ENCODE peak calls at places on chromosome 10, in five cellular contexts. Z is neuronal stem cell, F is H9, O is IMR-90, J is mesendoderm. U is an unnamed sample.

GRCh38 chr10:113961261-113961938 is 82.3 kb upstream of the ADRB1 start:
- DNase-seq in J (peak; percentile 28), O (no peak), F (no peak), Z (no peak), U (no peak)

GRCh38 chr10:46520941-46521340 is 35.5 kb downstream of the GPRIN2 start:
- DNase-seq in F (no peak), O (peak; percentile 62), Z (no peak), J (no peak), U (no peak)

GRCh38 chr10:49005270-49005669 is 65.6 kb upstream of the LRRC18 start:
- DNase-seq in J (no peak), O (no peak), Z (no peak), F (no peak), U (no peak)

GRCh38 chr10:71887767-71888166 is 36.7 kb upstream of the PSAP start:
- DNase-seq in J (no peak), O (no peak), Z (no peak), F (no peak), U (no peak)

GRCh38 chr10:84613336-84614021 is 285.1 kb downstream of the CCSER2 start:
- DNase-seq in O (no peak), F (peak; percentile 92), Z (peak; percentile 63), J (peak; percentile 96), U (peak; percentile 2)

GRCh38 chr10:73998623-73999622 is 1.0 kb downstream of the VCL start:
- DNase-seq in J (peak; percentile 89), O (peak; percentile 86), Z (peak; percentile 59), F (peak; percentile 75), U (peak; percentile 88)

GRCh38 chr10:61463035-61463909 is 10.1 kb upstream of the TMEM26 start:
- DNase-seq in F (no peak), J (no peak), Z (no peak), O (peak; percentile 85), U (no peak)

GRCh38 chr10:120131183-120131582 is 238.7 kb downstream of the SEC23IP start:
- DNase-seq in O (no peak), J (peak; percentile 77), F (peak; percentile 68), Z (peak; percentile 71), U (no peak)

GRCh38 chr10:97932932-97933530 is 83.4 kb downstream of the GOLGA7B start:
- DNase-seq in F (no peak), Z (no peak), O (no peak), J (no peak), U (no peak)

GRCh38 chr10:86851329-86852207 is 95.1 kb downstream of the BMPR1A start:
- DNase-seq in O (peak; percentile 92), Z (no peak), F (no peak), J (no peak), U (no peak)

GRCh38 chr10:8731415-8732110 is 677.1 kb downstream of the GATA3 start:
- DNase-seq in F (no peak), O (no peak), J (peak; percentile 6), Z (peak; percentile 30), U (no peak)

GRCh38 chr10:13815766-13816165 is 229.0 kb downstream of the PRPF18 start:
- DNase-seq in O (peak; percentile 82), F (no peak), Z (no peak), J (no peak), U (peak; percentile 75)

GRCh38 chr10:124091646-124092269 is 1.6 kb downstream of the CHST15 start:
- DNase-seq in Z (peak; percentile 24), J (peak; percentile 60), F (peak; percentile 64), O (no peak), U (peak; percentile 51)

GRCh38 chr10:59098811-59099452 is 77.5 kb upstream of the PHYHIPL start:
- DNase-seq in J (no peak), Z (no peak), O (peak; percentile 41), F (no peak), U (peak; percentile 29)

GRCh38 chr10:30330512-30331168 is 18.4 kb downstream of the MTPAP start:
- DNase-seq in J (no peak), F (no peak), Z (no peak), O (peak; percentile 30), U (no peak)

GRCh38 chr10:11782793-11783557 is 40.2 kb upstream of the PROSER2 start:
- DNase-seq in F (no peak), Z (peak; percentile 56), O (peak; percentile 58), J (peak; percentile 77), U (peak; percentile 73)

GRCh38 chr10:95183451-95184230 is 10.4 kb upstream of the ACSM6 start:
- DNase-seq in Z (peak; percentile 85), O (peak; percentile 71), F (peak; percentile 92), J (peak; percentile 92), U (peak; percentile 78)

GRCh38 chr10:84607523-84607922 is 279.1 kb downstream of the CCSER2 start:
- DNase-seq in F (no peak), O (no peak), J (no peak), Z (no peak), U (no peak)

GRCh38 chr10:118966131-118967125 is 63.1 kb upstream of the NANOS1 start:
- DNase-seq in F (peak; percentile 18), Z (no peak), J (no peak), O (no peak), U (no peak)

GRCh38 chr10:76036410-76036940 is 605.1 kb downstream of the LRMDA start:
- DNase-seq in O (peak; percentile 56), J (peak; percentile 72), Z (no peak), F (peak; percentile 75), U (peak; percentile 69)

GRCh38 chr10:31064334-31064733 is 32.7 kb upstream of the ZNF438 start:
- DNase-seq in Z (no peak), J (no peak), F (no peak), O (peak; percentile 88), U (peak; percentile 58)

GRCh38 chr10:74511051-74511450 is 315.3 kb upstream of the KAT6B start:
- DNase-seq in Z (no peak), O (no peak), F (no peak), J (no peak), U (no peak)

GRCh38 chr10:110226926-110227641 is 19.7 kb downstream of the MXI1 start:
- DNase-seq in Z (no peak), O (peak; percentile 19), J (peak; percentile 59), F (peak; percentile 70), U (peak; percentile 39)

GRCh38 chr10:1549591-1550290 is 187.6 kb downstream of the ADARB2 start:
- DNase-seq in F (no peak), J (no peak), Z (no peak), O (no peak), U (no peak)

GRCh38 chr10:72320676-72321247 is 34.0 kb downstream of the DNAJB12 start:
- DNase-seq in F (peak; percentile 87), O (peak; percentile 99), Z (no peak), J (peak; percentile 99), U (peak; percentile 100)

GRCh38 chr10:119025776-119026175 is 3.7 kb upstream of the NANOS1 start:
- DNase-seq in J (no peak), F (no peak), Z (no peak), O (no peak), U (no peak)

GRCh38 chr10:5159126-5159525 is 25.8 kb downstream of the AKR1C8 start:
- DNase-seq in Z (no peak), J (no peak), F (no peak), O (no peak), U (no peak)

GRCh38 chr10:103921248-103921647 is 3.3 kb upstream of the STN1 start:
- DNase-seq in J (no peak), O (no peak), F (no peak), Z (no peak), U (no peak)

GRCh38 chr10:34426041-34426440 is 389.1 kb downstream of the PARD3 start:
- DNase-seq in Z (no peak), F (no peak), J (no peak), O (no peak), U (no peak)

GRCh38 chr10:34430685-34431084 is 384.4 kb downstream of the PARD3 start:
- DNase-seq in F (no peak), J (no peak), O (no peak), Z (no peak), U (no peak)

GRCh38 chr10:34423607-34424325 is 391.3 kb downstream of the PARD3 start:
- DNase-seq in J (no peak), Z (no peak), F (no peak), O (no peak), U (no peak)

GRCh38 chr10:34432589-34432988 is 382.5 kb downstream of the PARD3 start:
- DNase-seq in J (no peak), F (no peak), Z (no peak), O (no peak), U (no peak)

DNA sequence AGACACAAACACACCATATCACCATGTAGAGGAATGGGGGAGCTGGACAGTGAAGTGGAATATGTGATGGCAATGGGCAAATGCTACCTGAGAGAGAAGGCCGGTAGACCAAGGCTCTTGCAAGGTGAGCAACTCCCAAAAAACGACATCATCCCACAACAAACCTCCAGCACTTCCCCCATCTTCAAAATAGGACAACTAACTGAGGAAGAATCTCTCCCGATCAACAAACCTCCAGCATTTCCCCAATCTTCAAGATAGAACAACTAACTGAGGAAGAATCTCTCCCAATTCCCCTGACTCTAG is 387.2 kb downstream of the PARD3 start:
- DNase-seq in Z (no peak), J (peak; percentile 56), F (no peak), O (no peak), U (no peak)
- H2BK120ac ChIP-seq in Z (no peak overlapping the region), J (no peak overlapping the region), F (no peak overlapping the region), O (no peak overlapping the region), U (no peak overlapping the region)

GRCh38 chr10:79483948-79484347 is 28.4 kb upstream of the EIF5AL1 start:
- DNase-seq in O (peak; percentile 54), J (no peak), F (peak; percentile 8), Z (no peak), U (peak; percentile 26)

GRCh38 chr10:79484476-79484875 is 27.9 kb upstream of the EIF5AL1 start:
- DNase-seq in F (peak; percentile 14), O (no peak), Z (no peak), J (no peak), U (no peak)

GRCh38 chr10:79482721-79483120 is 29.6 kb upstream of the EIF5AL1 start:
- DNase-seq in J (no peak), Z (no peak), F (no peak), O (no peak), U (no peak)

GRCh38 chr10:79479283-79479909 is 32.9 kb upstream of the EIF5AL1 start:
- DNase-seq in J (no peak), Z (no peak), F (no peak), O (no peak), U (no peak)

GRCh38 chr10:79483299-79483698 is 29.0 kb upstream of the EIF5AL1 start:
- DNase-seq in Z (no peak), J (no peak), O (no peak), F (no peak), U (peak; percentile 29)
- H2BK120ac ChIP-seq in Z (no peak overlapping the region), J (no peak overlapping the region), O (no peak overlapping the region), F (no peak overlapping the region), U (no peak overlapping the region)

GRCh38 chr10:132395704-132396494 is 1.1 kb upstream of the PWWP2B start:
- DNase-seq in Z (no peak), J (peak; percentile 80), F (peak; percentile 78), O (no peak), U (peak; percentile 67)
- H2BK120ac ChIP-seq in Z (no peak overlapping the region), J (no peak overlapping the region), F (no peak overlapping the region), O (no peak overlapping the region), U (peak overlapping the region; percentile 98)

GRCh38 chr10:102632394-102633062 is 11.8 kb upstream of the TRIM8 start:
- DNase-seq in O (peak; percentile 52), Z (no peak), F (no peak), J (no peak), U (peak; percentile 72)

GRCh38 chr10:102633282-102633681 is 11.0 kb upstream of the TRIM8 start:
- DNase-seq in O (peak; percentile 81), F (no peak), J (no peak), Z (no peak), U (peak; percentile 82)

GRCh38 chr10:102635377-102635776 is 8.9 kb upstream of the TRIM8 start:
- DNase-seq in F (no peak), Z (no peak), O (no peak), J (no peak), U (no peak)

GRCh38 chr10:102634696-102635095 is 9.6 kb upstream of the TRIM8 start:
- DNase-seq in O (no peak), F (no peak), Z (no peak), J (no peak), U (no peak)

GRCh38 chr10:102633848-102634247 is 10.4 kb upstream of the TRIM8 start:
- DNase-seq in J (no peak), F (no peak), Z (no peak), O (no peak), U (no peak)
- H2BK120ac ChIP-seq in J (no peak overlapping the region), F (no peak overlapping the region), Z (no peak overlapping the region), O (peak overlapping the region; percentile 99), U (peak overlapping the region; percentile 81)

U was measured in mesenchymal stem cell.